ENCODE peak calls at places on chromosomes 4 and X, in six cellular contexts. D, N, M, X, A and Q are unnamed samples.

GRCh38 chrX:10513974-10514373 is 106.4 kb downstream of the MID1 start:
- DNase-seq in D (peak; percentile 21), N (no peak), M (no peak), X (no peak), A (no peak), Q (no peak)

GRCh38 chr4:24551492-24552330 is 32.6 kb downstream of the DHX15 start:
- DNase-seq in D (no peak), N (peak; percentile 94), M (peak; percentile 34), X (no peak), A (peak; percentile 55), Q (peak; percentile 64)

GRCh38 chr4:15493411-15493810 is 23.7 kb downstream of the CC2D2A start:
- DNase-seq in D (no peak), N (peak; percentile 16), M (no peak), X (no peak), A (no peak), Q (no peak)

GRCh38 chrX:24838624-24839023 is 144.9 kb downstream of the POLA1 start:
- DNase-seq in D (peak; percentile 62), N (peak; percentile 48), M (peak; percentile 57), X (no peak), A (peak; percentile 27), Q (peak; percentile 38)

GRCh38 chrX:47723689-47724088 is 64.7 kb upstream of the UXT start:
- DNase-seq in D (no peak), N (no peak), M (no peak), X (no peak), A (no peak), Q (no peak)

GRCh38 chrX:103488794-103489193 is 30.5 kb downstream of the RAB40A start:
- DNase-seq in D (no peak), N (no peak), M (no peak), X (no peak), A (no peak), Q (no peak)

GRCh38 chrX:23756165-23756564 is 13.1 kb upstream of the ACOT9 start:
- DNase-seq in D (peak; percentile 55), N (peak; percentile 63), M (peak; percentile 65), X (no peak), A (peak; percentile 64), Q (peak; percentile 59)

GRCh38 chr4:7297881-7298280 is 105.5 kb downstream of the SORCS2 start:
- DNase-seq in D (no peak), N (no peak), M (no peak), X (peak; percentile 36), A (no peak), Q (no peak)

GRCh38 chrX:121179972-121180371 is 132.6 kb downstream of the GLUD2 start:
- DNase-seq in D (no peak), N (no peak), M (no peak), X (no peak), A (no peak), Q (no peak)

GRCh38 chrX:15985937-15986336 is 131.3 kb upstream of the AP1S2 start:
- DNase-seq in D (peak; percentile 6), N (no peak), M (peak; percentile 61), X (no peak), A (no peak), Q (no peak)

GRCh38 chrX:151790421-151791160 is 56.0 kb downstream of the CNGA2 start:
- DNase-seq in D (no peak), N (peak; percentile 33), M (no peak), X (no peak), A (peak; percentile 7), Q (no peak)

GRCh38 chrX:136742721-136743379 is 37.9 kb downstream of the ARHGEF6 start:
- DNase-seq in D (no peak), N (no peak), M (no peak), X (no peak), A (no peak), Q (no peak)

GRCh38 chr4:16636911-16637630 is 261.4 kb downstream of the LDB2 start:
- DNase-seq in D (no peak), N (no peak), M (peak; percentile 18), X (no peak), A (peak; percentile 38), Q (no peak)

GRCh38 chr4:128322986-128323385 is 35.4 kb upstream of the PGRMC2 start:
- DNase-seq in D (peak; percentile 86), N (peak; percentile 59), M (peak; percentile 28), X (no peak), A (peak; percentile 88), Q (peak; percentile 53)

GRCh38 chr4:7165874-7166201 is 26.5 kb upstream of the SORCS2 start:
- DNase-seq in D (no peak), N (no peak), M (no peak), X (peak; percentile 40), A (no peak), Q (no peak)

GRCh38 chr4:184019084-184019483 is 114.0 kb downstream of the STOX2 start:
- DNase-seq in D (no peak), N (no peak), M (no peak), X (no peak), A (no peak), Q (peak; percentile 16)

GRCh38 chrX:9163153-9163790 is 129.3 kb upstream of the FAM9B start:
- DNase-seq in D (peak; percentile 79), N (no peak), M (no peak), X (no peak), A (peak; percentile 42), Q (peak; percentile 52)

GRCh38 chr4:94332983-94333590 is 9.5 kb downstream of the HPGDS start:
- DNase-seq in D (peak; percentile 9), N (peak; percentile 12), M (no peak), X (no peak), A (no peak), Q (no peak)